ENCODE peak calls at places on chromosomes 13 and 19, in eight cellular contexts. U, X, G, Y, W, B, T and E are unnamed samples.

GRCh38 chr19:1223018-1223855 is 14.6 kb downstream of the CBARP start:
- DNase-seq in X (peak), U (no peak), G (no peak), T (no peak), Y (no peak), B (no peak), W (peak), E (peak)

GRCh38 chr13:111114362-111115050 is 604 bp upstream of the ARHGEF7 start:
- DNase-seq in X (peak), B (no peak), T (no peak), W (no peak), G (no peak), Y (peak), U (no peak), E (peak)

GRCh38 chr13:37681295-37682032 is 82.9 kb upstream of the POSTN start:
- DNase-seq in W (peak), T (no peak), G (no peak), Y (no peak), B (no peak), U (no peak), X (peak), E (peak)

GRCh38 chr19:56350416-56351045 is 35.9 kb upstream of the ZSCAN5A start:
- DNase-seq in W (peak), U (peak), X (peak), T (peak), B (no peak), G (peak), Y (no peak), E (peak)

GRCh38 chr19:43540381-43540780 is 7.4 kb downstream of the ZNF575 start:
- DNase-seq in T (no peak), B (no peak), U (no peak), Y (no peak), W (no peak), X (no peak), G (no peak), E (no peak)

GRCh38 chr19:51546650-51547396 is 15.4 kb upstream of the SIGLEC6 start:
- DNase-seq in U (no peak), B (no peak), Y (no peak), G (no peak), T (no peak), X (peak), W (no peak), E (peak)

GRCh38 chr19:1410789-1411188 is 3.4 kb downstream of the DAZAP1 start:
- DNase-seq in Y (no peak), G (no peak), B (no peak), U (no peak), T (no peak), X (no peak), W (no peak), E (no peak)

GRCh38 chr13:111573362-111573761 is 252.9 kb downstream of the TEX29 start:
- DNase-seq in G (no peak), U (no peak), Y (no peak), W (no peak), T (no peak), B (no peak), X (no peak), E (no peak)

GRCh38 chr13:32255744-32256120 is 59.4 kb downstream of the ZAR1L start:
- DNase-seq in G (no peak), B (no peak), U (no peak), W (no peak), Y (no peak), X (no peak), T (no peak), E (peak)

GRCh38 chr13:57969961-57970360 is 338.4 kb downstream of the PCDH17 start:
- DNase-seq in G (no peak), X (peak), U (no peak), T (no peak), W (no peak), B (no peak), Y (no peak), E (no peak)

GRCh38 chr13:94033830-94034642 is 445.4 kb downstream of the DCT start:
- DNase-seq in X (no peak), W (peak), B (no peak), Y (no peak), U (no peak), G (no peak), T (no peak), E (no peak)